ENCODE peak calls at places on chromosome 22, in six cellular contexts. One of them, this sample, is unnamed.

GRCh38 chr22:41330169-41330568 is 28.8 kb downstream of the ZC3H7B start:
- DNase-seq in H9: no peak
- DNase-seq in GM12864: no peak
- DNase-seq in ovary: no peak
- DNase-seq in MM.1S: no peak
- DNase-seq in mesothelial cell of epicardium: no peak
- DNase-seq in this sample: no peak

GRCh38 chr22:45328822-45329535 is 19.2 kb downstream of the FAM118A start:
- DNase-seq in H9: no peak
- DNase-seq in GM12864: no peak
- DNase-seq in ovary: no peak
- DNase-seq in MM.1S: no peak
- DNase-seq in mesothelial cell of epicardium: no peak
- DNase-seq in this sample: no peak

GRCh38 chr22:37187552-37187890 is 526 bp downstream of the C1QTNF6 start:
- DNase-seq in H9: no peak
- DNase-seq in GM12864: no peak
- DNase-seq in ovary: no peak
- DNase-seq in MM.1S: no peak
- DNase-seq in mesothelial cell of epicardium: no peak
- DNase-seq in this sample: no peak

GRCh38 chr22:32897400-32897799 is 95.9 kb downstream of the TIMP3 start:
- DNase-seq in H9: no peak
- DNase-seq in GM12864: no peak
- DNase-seq in ovary: no peak
- DNase-seq in MM.1S: no peak
- DNase-seq in mesothelial cell of epicardium: no peak
- DNase-seq in this sample: no peak

GRCh38 chr22:17120711-17121234 is 387 bp downstream of the TMEM121B start:
- DNase-seq in H9: no peak
- DNase-seq in GM12864: no peak
- DNase-seq in ovary: no peak
- DNase-seq in MM.1S: no peak
- DNase-seq in mesothelial cell of epicardium: no peak
- DNase-seq in this sample: no peak

GRCh38 chr22:41910599-41911291 is 4.1 kb downstream of the SHISA8 start:
- DNase-seq in H9: no peak
- DNase-seq in GM12864: no peak
- DNase-seq in ovary: peak; percentile 54
- DNase-seq in MM.1S: no peak
- DNase-seq in mesothelial cell of epicardium: no peak
- DNase-seq in this sample: no peak

GRCh38 chr22:29814003-29814402 is 24.1 kb downstream of the ASCC2 start:
- DNase-seq in H9: no peak
- DNase-seq in GM12864: no peak
- DNase-seq in ovary: no peak
- DNase-seq in MM.1S: no peak
- DNase-seq in mesothelial cell of epicardium: no peak
- DNase-seq in this sample: no peak

GRCh38 chr22:37007666-37008065 is 11.6 kb downstream of the TST start:
- DNase-seq in H9: no peak
- DNase-seq in GM12864: no peak
- DNase-seq in ovary: no peak
- DNase-seq in MM.1S: no peak
- DNase-seq in mesothelial cell of epicardium: no peak
- DNase-seq in this sample: no peak

GRCh38 chr22:31102441-31103081 is 4.8 kb downstream of the SELENOM start:
- DNase-seq in H9: no peak
- DNase-seq in GM12864: no peak
- DNase-seq in ovary: peak; percentile 66
- DNase-seq in MM.1S: no peak
- DNase-seq in mesothelial cell of epicardium: no peak
- DNase-seq in this sample: no peak

GRCh38 chr22:41367680-41368542 is 13.8 kb upstream of the TEF start:
- DNase-seq in H9: peak; percentile 45
- DNase-seq in GM12864: no peak
- DNase-seq in ovary: peak; percentile 63
- DNase-seq in MM.1S: no peak
- DNase-seq in mesothelial cell of epicardium: no peak
- DNase-seq in this sample: no peak

GRCh38 chr22:31244044-31244942 is 32.2 kb downstream of the LIMK2 start:
- DNase-seq in H9: peak; percentile 83
- DNase-seq in GM12864: no peak
- DNase-seq in ovary: no peak
- DNase-seq in MM.1S: no peak
- DNase-seq in mesothelial cell of epicardium: peak; percentile 55
- DNase-seq in this sample: no peak

GRCh38 chr22:19823191-19823590 is 31.5 kb downstream of the GNB1L start:
- DNase-seq in H9: no peak
- DNase-seq in GM12864: no peak
- DNase-seq in ovary: no peak
- DNase-seq in MM.1S: no peak
- DNase-seq in mesothelial cell of epicardium: no peak
- DNase-seq in this sample: peak; percentile 64

GRCh38 chr22:32661737-32662586 is 139.5 kb upstream of the TIMP3 start:
- DNase-seq in H9: no peak
- DNase-seq in GM12864: no peak
- DNase-seq in ovary: no peak
- DNase-seq in MM.1S: no peak
- DNase-seq in mesothelial cell of epicardium: no peak
- DNase-seq in this sample: no peak

GRCh38 chr22:50139843-50140415 is 30.6 kb upstream of the PANX2 start:
- DNase-seq in H9: no peak
- DNase-seq in GM12864: no peak
- DNase-seq in ovary: no peak
- DNase-seq in MM.1S: peak; percentile 91
- DNase-seq in mesothelial cell of epicardium: no peak
- DNase-seq in this sample: no peak

GRCh38 chr22:50141462-50141861 is 29.1 kb upstream of the PANX2 start:
- DNase-seq in H9: no peak
- DNase-seq in GM12864: no peak
- DNase-seq in ovary: no peak
- DNase-seq in MM.1S: no peak
- DNase-seq in mesothelial cell of epicardium: no peak
- DNase-seq in this sample: no peak

GRCh38 chr22:50140615-50141014 is 29.9 kb upstream of the PANX2 start:
- DNase-seq in H9: no peak
- DNase-seq in GM12864: no peak
- DNase-seq in ovary: no peak
- DNase-seq in MM.1S: no peak
- DNase-seq in mesothelial cell of epicardium: no peak
- DNase-seq in this sample: no peak

GRCh38 chr22:50143096-50143495 is 27.4 kb upstream of the PANX2 start:
- DNase-seq in H9: no peak
- DNase-seq in GM12864: no peak
- DNase-seq in ovary: no peak
- DNase-seq in MM.1S: no peak
- DNase-seq in mesothelial cell of epicardium: no peak
- DNase-seq in this sample: no peak

DNA sequence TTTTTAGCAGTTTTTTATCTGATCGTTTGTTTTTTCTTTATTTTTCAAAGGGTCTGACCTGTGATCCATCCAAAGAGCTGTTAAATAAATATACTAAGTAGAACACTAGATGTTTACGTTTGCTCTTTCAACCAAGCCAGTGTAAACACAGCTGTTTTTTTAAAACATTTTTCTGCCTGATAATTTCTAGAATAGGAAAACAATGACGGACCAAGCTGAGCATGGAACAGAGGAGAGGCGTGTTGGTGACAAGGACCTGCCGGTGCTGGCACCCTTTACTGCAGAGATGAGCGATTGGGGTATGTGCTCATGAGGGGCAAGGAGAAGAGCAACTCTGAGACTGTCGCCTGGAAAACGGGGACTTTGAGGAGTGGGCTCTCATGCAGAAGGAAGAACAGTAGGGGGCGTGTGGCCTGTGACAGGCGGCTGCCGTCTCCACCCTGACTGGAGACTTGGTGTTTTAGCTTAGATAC is 28.6 kb upstream of the PANX2 start:
- DNase-seq in H9: peak; percentile 56
- DNase-seq in GM12864: no peak
- DNase-seq in ovary: no peak
- DNase-seq in MM.1S: no peak
- DNase-seq in mesothelial cell of epicardium: no peak
- DNase-seq in this sample: no peak
- TF ChIP-seq CTCF in H9: peak; percentile 55
- TF ChIP-seq CTCF in GM12864: no peak
- TF ChIP-seq CTCF in ovary: no peak
- TF ChIP-seq CTCF in MM.1S: no peak
- TF ChIP-seq CTCF in mesothelial cell of epicardium: no peak
- TF ChIP-seq CTCF in this sample: peak; percentile 65

DNA sequence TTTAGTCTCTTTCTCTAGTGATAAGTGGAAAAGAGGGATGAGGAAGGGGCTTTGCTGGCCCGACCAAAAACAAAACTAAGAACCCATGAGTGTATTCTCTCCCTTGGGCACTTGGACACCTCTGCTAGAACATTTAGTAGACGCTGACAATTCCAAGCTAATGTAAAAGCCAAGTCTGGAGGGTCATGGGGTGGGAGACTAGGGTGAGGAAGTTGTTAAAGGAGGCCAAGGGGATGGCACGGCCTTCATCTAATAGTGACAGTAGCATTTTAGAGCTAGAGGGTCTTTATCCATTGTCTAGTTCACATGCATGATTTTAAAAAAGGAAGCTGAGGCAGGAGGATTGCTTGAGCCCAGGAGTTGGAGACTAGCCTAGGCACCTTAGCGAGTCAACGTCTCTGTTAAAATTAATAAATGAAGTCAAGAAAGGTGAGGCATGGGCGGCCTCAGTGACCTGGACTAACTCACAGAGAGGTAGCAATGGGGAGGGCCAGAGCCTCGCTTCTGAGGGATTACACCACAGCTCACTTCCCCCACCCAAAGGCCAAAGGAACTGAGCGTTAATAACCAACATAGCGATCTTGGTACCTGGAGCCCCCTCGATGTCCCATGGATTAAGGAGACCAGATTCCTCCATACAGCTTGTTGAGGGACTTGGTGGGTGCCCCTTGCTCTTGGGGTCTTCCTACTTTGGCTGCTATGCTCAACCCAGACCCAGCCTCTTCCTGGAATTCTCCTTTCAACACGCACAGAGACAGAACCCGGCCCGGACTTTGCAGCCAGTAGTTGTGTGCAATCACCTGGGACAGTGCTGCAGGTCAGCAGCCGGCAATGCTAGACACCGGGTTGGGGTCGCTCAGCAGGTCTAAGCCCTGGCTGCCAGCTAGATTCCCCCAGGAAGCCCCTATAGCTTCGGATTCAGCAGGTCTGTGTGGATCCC is 70.4 kb downstream of the BCR start:
- DNase-seq in H9: no peak
- DNase-seq in GM12864: no peak
- DNase-seq in ovary: no peak
- DNase-seq in MM.1S: no peak
- DNase-seq in mesothelial cell of epicardium: no peak
- DNase-seq in this sample: no peak
- TF ChIP-seq CTCF in H9: no peak
- TF ChIP-seq CTCF in GM12864: no peak
- TF ChIP-seq CTCF in ovary: no peak
- TF ChIP-seq CTCF in MM.1S: no peak
- TF ChIP-seq CTCF in mesothelial cell of epicardium: no peak
- TF ChIP-seq CTCF in this sample: no peak

GRCh38 chr22:43851979-43852307 is 10.4 kb downstream of the SULT4A1 start:
- DNase-seq in H9: no peak
- DNase-seq in GM12864: no peak
- DNase-seq in ovary: no peak
- DNase-seq in MM.1S: no peak
- DNase-seq in mesothelial cell of epicardium: no peak
- DNase-seq in this sample: no peak
- TF ChIP-seq CTCF in H9: no peak
- TF ChIP-seq CTCF in GM12864: no peak
- TF ChIP-seq CTCF in ovary: no peak
- TF ChIP-seq CTCF in MM.1S: no peak
- TF ChIP-seq CTCF in mesothelial cell of epicardium: no peak
- TF ChIP-seq CTCF in this sample: no peak

GRCh38 chr22:39308614-39309363 is 10.6 kb downstream of the RPL3 start:
- DNase-seq in H9: peak; percentile 43
- DNase-seq in GM12864: no peak
- DNase-seq in ovary: peak; percentile 70
- DNase-seq in MM.1S: no peak
- DNase-seq in mesothelial cell of epicardium: no peak
- DNase-seq in this sample: no peak

GRCh38 chr22:39309881-39310714 is 9.3 kb downstream of the RPL3 start:
- DNase-seq in H9: no peak
- DNase-seq in GM12864: no peak
- DNase-seq in ovary: no peak
- DNase-seq in MM.1S: no peak
- DNase-seq in mesothelial cell of epicardium: no peak
- DNase-seq in this sample: no peak

GRCh38 chr22:39306456-39307361 is 12.7 kb downstream of the RPL3 start:
- DNase-seq in H9: peak; percentile 74
- DNase-seq in GM12864: no peak
- DNase-seq in ovary: no peak
- DNase-seq in MM.1S: peak; percentile 50
- DNase-seq in mesothelial cell of epicardium: no peak
- DNase-seq in this sample: no peak

GRCh38 chr22:39311592-39312400 is 7.6 kb downstream of the RPL3 start:
- DNase-seq in H9: peak; percentile 72
- DNase-seq in GM12864: no peak
- DNase-seq in ovary: peak; percentile 37
- DNase-seq in MM.1S: no peak
- DNase-seq in mesothelial cell of epicardium: no peak
- DNase-seq in this sample: no peak

GRCh38 chr22:39309364-39309861 is 10.0 kb downstream of the RPL3 start:
- DNase-seq in H9: peak; percentile 77
- DNase-seq in GM12864: no peak
- DNase-seq in ovary: no peak
- DNase-seq in MM.1S: no peak
- DNase-seq in mesothelial cell of epicardium: no peak
- DNase-seq in this sample: no peak
- TF ChIP-seq CTCF in H9: peak; percentile 56
- TF ChIP-seq CTCF in GM12864: peak; percentile 58
- TF ChIP-seq CTCF in ovary: no peak
- TF ChIP-seq CTCF in MM.1S: peak; percentile 24
- TF ChIP-seq CTCF in mesothelial cell of epicardium: no peak
- TF ChIP-seq CTCF in this sample: peak; percentile 51

DNA sequence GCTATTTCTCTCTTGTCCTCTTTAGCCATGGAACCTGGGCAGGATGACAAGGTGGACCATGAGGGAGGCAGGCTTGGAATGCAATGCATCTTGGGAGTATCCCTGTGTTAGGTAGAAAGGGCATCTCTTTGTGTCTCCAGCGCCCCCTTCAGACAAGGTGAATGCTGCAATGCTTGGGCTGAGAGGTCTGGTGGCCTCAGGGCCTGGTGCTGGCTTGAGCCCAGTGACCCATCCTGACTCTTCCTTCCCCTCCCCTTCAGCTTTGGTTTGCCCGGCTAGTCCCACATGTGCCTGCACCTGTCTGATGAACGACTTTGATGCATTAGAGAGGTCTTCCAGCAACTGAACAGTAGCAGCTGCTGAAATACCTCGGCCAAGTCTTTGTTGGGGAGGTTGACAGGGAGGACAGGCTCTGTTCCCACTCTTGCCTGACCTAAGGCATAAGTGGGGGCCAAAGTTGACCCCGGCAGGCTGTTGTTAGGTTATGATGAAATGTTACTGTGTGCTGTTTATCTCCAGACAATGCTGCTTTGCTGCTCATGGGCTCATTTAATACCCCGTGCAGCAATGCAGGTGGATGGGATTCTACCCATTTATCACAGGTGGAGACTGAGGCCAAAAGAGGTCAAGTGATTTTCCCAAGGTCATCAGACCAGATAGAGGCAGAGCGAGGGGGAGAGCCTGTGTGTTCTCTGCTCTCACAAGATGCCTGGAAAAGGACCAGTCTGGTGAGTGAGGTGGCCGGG is 22.5 kb downstream of the MYO18B start:
- DNase-seq in H9: peak; percentile 70
- DNase-seq in GM12864: no peak
- DNase-seq in ovary: no peak
- DNase-seq in MM.1S: no peak
- DNase-seq in mesothelial cell of epicardium: no peak
- DNase-seq in this sample: no peak
- TF ChIP-seq CTCF in H9: peak; percentile 73
- TF ChIP-seq CTCF in GM12864: no peak
- TF ChIP-seq CTCF in ovary: no peak
- TF ChIP-seq CTCF in MM.1S: no peak
- TF ChIP-seq CTCF in mesothelial cell of epicardium: no peak
- TF ChIP-seq CTCF in this sample: no peak